ENCODE peak calls at places on chromosomes 3 and 15, in nine cellular contexts. K, M, O, L, H, J, C, Z and A are unnamed samples.

GRCh38 chr3:166283856-166284255 is 446.6 kb upstream of the BCHE start:
- DNase-seq in J (peak; percentile 67), Z (no peak), H (no peak), C (no peak), L (no peak), O (peak; percentile 29), K (no peak), M (no peak), A (peak; percentile 88)

GRCh38 chr3:122299872-122300460 is 25.1 kb upstream of the CSTA start:
- DNase-seq in Z (no peak), C (peak; percentile 18), L (peak; percentile 35), H (no peak), M (no peak), O (peak; percentile 37), K (no peak), J (peak; percentile 47), A (peak; percentile 25)

GRCh38 chr3:11195721-11196332 is 41.5 kb downstream of the HRH1 start:
- DNase-seq in Z (no peak), H (no peak), O (peak; percentile 96), L (no peak), K (no peak), C (no peak), M (no peak), J (peak; percentile 42), A (peak; percentile 56)

GRCh38 chr3:12947504-12948369 is 106.4 kb upstream of the RPL32 start:
- DNase-seq in H (no peak), C (no peak), M (peak; percentile 74), J (peak; percentile 44), O (peak; percentile 88), L (no peak), Z (no peak), K (no peak), A (peak; percentile 68)

GRCh38 chr15:50134524-50135024 is 15.5 kb upstream of the ATP8B4 start:
- DNase-seq in J (peak; percentile 67), H (no peak), K (peak; percentile 33), O (peak; percentile 89), C (no peak), L (no peak), M (no peak), Z (no peak), A (peak; percentile 75)

GRCh38 chr15:45555914-45556608 is 31.1 kb upstream of the BLOC1S6 start:
- DNase-seq in H (no peak), K (no peak), O (no peak), L (no peak), Z (no peak), C (no peak), J (no peak), M (no peak), A (no peak)

GRCh38 chr3:128226794-128227399 is 73.6 kb downstream of the EEFSEC start:
- DNase-seq in H (no peak), J (peak; percentile 15), Z (no peak), O (peak; percentile 51), K (no peak), M (peak; percentile 42), C (peak; percentile 12), L (peak; percentile 78), A (no peak)

GRCh38 chr15:98737122-98737521 is 88.8 kb downstream of the IGF1R start:
- DNase-seq in M (no peak), O (no peak), L (no peak), H (no peak), J (no peak), Z (no peak), K (no peak), C (no peak), A (no peak)

GRCh38 chr3:101829066-101829830 is 20.1 kb upstream of the NFKBIZ start:
- DNase-seq in C (peak; percentile 35), Z (peak; percentile 15), M (peak; percentile 73), O (peak; percentile 63), H (no peak), J (peak; percentile 70), L (no peak), K (no peak), A (peak; percentile 44)

GRCh38 chr3:179706233-179706632 is 53.4 kb downstream of the USP13 start:
- DNase-seq in J (no peak), H (no peak), L (no peak), K (no peak), O (no peak), Z (no peak), M (no peak), C (no peak), A (no peak)